ENCODE peak calls at places on chromosomes 4 and X, in seven cellular contexts. One of them, this sample, is unnamed.

GRCh38 chr4:48403779-48404178 is 62.5 kb downstream of the SLAIN2 start:
- DNase-seq in GM12878: no peak
- DNase-seq in SK-N-SH: no peak
- DNase-seq in HepG2: no peak
- DNase-seq in HCT116: no peak
- DNase-seq in K562: no peak
- DNase-seq in H1: no peak
- DNase-seq in this sample: no peak

GRCh38 chrX:150357790-150358189 is 5.3 kb upstream of the MAMLD1 start:
- DNase-seq in HepG2: no peak
- DNase-seq in SK-N-SH: no peak
- DNase-seq in H1: no peak
- DNase-seq in HCT116: no peak
- DNase-seq in K562: no peak
- DNase-seq in GM12878: no peak
- DNase-seq in this sample: no peak

GRCh38 chr4:55321707-55322264 is 24.3 kb upstream of the SRD5A3 start:
- DNase-seq in SK-N-SH: peak; percentile 44
- DNase-seq in H1: no peak
- DNase-seq in K562: peak; percentile 62
- DNase-seq in HCT116: peak; percentile 88
- DNase-seq in HepG2: peak; percentile 59
- DNase-seq in GM12878: peak; percentile 2
- DNase-seq in this sample: no peak

GRCh38 chr4:13601060-13601459 is 26.5 kb downstream of the BOD1L1 start:
- DNase-seq in SK-N-SH: no peak
- DNase-seq in HepG2: no peak
- DNase-seq in HCT116: no peak
- DNase-seq in K562: no peak
- DNase-seq in GM12878: peak; percentile 32
- DNase-seq in H1: no peak
- DNase-seq in this sample: no peak

GRCh38 chr4:140071806-140072205 is 82.2 kb downstream of the MAML3 start:
- DNase-seq in HCT116: no peak
- DNase-seq in H1: no peak
- DNase-seq in GM12878: peak; percentile 35
- DNase-seq in K562: no peak
- DNase-seq in SK-N-SH: no peak
- DNase-seq in HepG2: no peak
- DNase-seq in this sample: no peak

GRCh38 chr4:74768857-74769525 is 25.3 kb downstream of the BTC start:
- DNase-seq in HepG2: peak; percentile 32
- DNase-seq in HCT116: peak; percentile 92
- DNase-seq in GM12878: no peak
- DNase-seq in H1: no peak
- DNase-seq in K562: no peak
- DNase-seq in SK-N-SH: no peak
- DNase-seq in this sample: peak; percentile 86

GRCh38 chr4:142845293-142846070 is 619 bp downstream of the INPP4B start:
- DNase-seq in K562: no peak
- DNase-seq in SK-N-SH: peak; percentile 44
- DNase-seq in H1: no peak
- DNase-seq in HepG2: no peak
- DNase-seq in GM12878: no peak
- DNase-seq in HCT116: no peak
- DNase-seq in this sample: no peak

GRCh38 chr4:54961357-54961975 is 163.9 kb downstream of the KDR start:
- DNase-seq in HCT116: peak; percentile 21
- DNase-seq in HepG2: no peak
- DNase-seq in SK-N-SH: peak; percentile 42
- DNase-seq in GM12878: no peak
- DNase-seq in K562: peak; percentile 26
- DNase-seq in H1: no peak
- DNase-seq in this sample: peak; percentile 11

GRCh38 chrX:50635811-50636365 is 165.3 kb upstream of the DGKK start:
- DNase-seq in SK-N-SH: peak; percentile 22
- DNase-seq in K562: no peak
- DNase-seq in H1: no peak
- DNase-seq in HepG2: no peak
- DNase-seq in HCT116: no peak
- DNase-seq in GM12878: no peak
- DNase-seq in this sample: no peak
- TF ChIP-seq JUND in SK-N-SH: no peak
- TF ChIP-seq JUND in K562: no peak
- TF ChIP-seq JUND in H1: no peak
- TF ChIP-seq JUND in HepG2: no peak
- TF ChIP-seq JUND in HCT116: no peak
- TF ChIP-seq JUND in GM12878: no peak
- TF ChIP-seq JUND in this sample: no peak

GRCh38 chr4:99506781-99507180 is 4.0 kb upstream of the C4orf17 start:
- DNase-seq in SK-N-SH: no peak
- DNase-seq in H1: no peak
- DNase-seq in K562: no peak
- DNase-seq in HCT116: no peak
- DNase-seq in HepG2: no peak
- DNase-seq in GM12878: no peak
- DNase-seq in this sample: no peak
- TF ChIP-seq JUND in SK-N-SH: no peak
- TF ChIP-seq JUND in H1: no peak
- TF ChIP-seq JUND in K562: no peak
- TF ChIP-seq JUND in HCT116: no peak
- TF ChIP-seq JUND in HepG2: no peak
- TF ChIP-seq JUND in GM12878: no peak
- TF ChIP-seq JUND in this sample: no peak

GRCh38 chr4:37675587-37676290 is 10.4 kb downstream of the RELL1 start:
- DNase-seq in H1: no peak
- DNase-seq in GM12878: peak; percentile 85
- DNase-seq in K562: no peak
- DNase-seq in HepG2: no peak
- DNase-seq in HCT116: no peak
- DNase-seq in SK-N-SH: no peak
- DNase-seq in this sample: no peak
- TF ChIP-seq JUND in H1: no peak
- TF ChIP-seq JUND in GM12878: no peak
- TF ChIP-seq JUND in K562: no peak
- TF ChIP-seq JUND in HepG2: no peak
- TF ChIP-seq JUND in HCT116: no peak
- TF ChIP-seq JUND in SK-N-SH: no peak
- TF ChIP-seq JUND in this sample: no peak

GRCh38 chr4:72286185-72286584 is 254.4 kb downstream of the NPFFR2 start:
- DNase-seq in HCT116: no peak
- DNase-seq in H1: no peak
- DNase-seq in K562: no peak
- DNase-seq in SK-N-SH: peak; percentile 1
- DNase-seq in GM12878: no peak
- DNase-seq in HepG2: no peak
- DNase-seq in this sample: peak; percentile 4
- TF ChIP-seq JUND in HCT116: no peak
- TF ChIP-seq JUND in H1: no peak
- TF ChIP-seq JUND in K562: no peak
- TF ChIP-seq JUND in SK-N-SH: no peak
- TF ChIP-seq JUND in GM12878: no peak
- TF ChIP-seq JUND in HepG2: no peak
- TF ChIP-seq JUND in this sample: no peak

DNA sequence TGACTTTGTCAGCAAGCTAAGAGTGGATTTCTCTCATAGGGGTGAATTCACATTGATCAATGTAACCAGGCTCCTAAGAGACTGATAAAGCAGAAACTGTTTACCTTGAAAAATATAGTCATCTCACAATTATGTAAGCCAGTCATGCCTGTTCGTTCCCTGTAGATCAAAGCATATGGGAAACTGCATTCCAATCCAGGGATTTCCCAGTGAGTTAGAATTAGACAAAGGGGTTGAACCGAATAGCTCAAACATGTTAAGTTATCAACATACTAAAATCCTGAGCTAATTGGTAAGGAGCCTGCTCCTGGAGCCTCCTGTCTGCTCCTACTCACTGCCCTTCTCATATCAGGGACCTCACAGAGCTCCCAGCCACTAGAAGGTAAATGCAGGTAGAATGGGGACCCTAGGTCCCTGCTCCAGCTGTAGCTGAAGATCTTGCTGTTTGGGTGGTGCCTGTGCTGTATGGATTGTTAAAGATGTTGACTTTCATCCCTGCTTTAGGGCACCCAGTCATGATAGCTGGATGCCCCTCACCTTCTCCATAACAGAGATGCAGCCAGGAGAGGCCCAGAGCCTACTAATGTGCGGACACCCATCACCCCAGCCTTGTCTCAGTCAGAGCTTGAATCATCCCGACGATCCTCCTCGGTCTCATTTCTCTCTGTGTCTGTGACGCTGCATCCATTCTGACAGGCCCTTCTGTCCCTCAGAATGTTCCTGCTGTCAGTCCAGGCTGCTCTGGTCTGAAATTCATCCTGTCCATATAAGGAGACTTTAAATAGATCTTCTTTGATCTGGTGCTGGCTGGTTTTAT is 341.6 kb upstream of the GATB start:
- DNase-seq in K562: no peak
- DNase-seq in HCT116: peak; percentile 23
- DNase-seq in HepG2: peak; percentile 35
- DNase-seq in H1: no peak
- DNase-seq in SK-N-SH: no peak
- DNase-seq in GM12878: no peak
- DNase-seq in this sample: no peak
- TF ChIP-seq JUND in K562: no peak
- TF ChIP-seq JUND in HCT116: no peak
- TF ChIP-seq JUND in HepG2: no peak
- TF ChIP-seq JUND in H1: no peak
- TF ChIP-seq JUND in SK-N-SH: no peak
- TF ChIP-seq JUND in GM12878: no peak
- TF ChIP-seq JUND in this sample: no peak